ENCODE peak calls at places on chromosome 4, in four cellular contexts. I is stimulated activated CD8-positive, alpha-beta memory T cell treated with anti-CD3 and anti-CD28 coated beads, Interleukin-7, amount 100 ng/mL, for 1 hour; U is T47D; W is caudate nucleus. H is an unnamed sample.

GRCh38 chr4:26248647-26249046 is 72.2 kb upstream of the RBPJ start:
- DNase-seq in I (no peak), U (no peak), W (no peak), H (peak; percentile 87)

GRCh38 chr4:83850435-83850834 is 314.5 kb downstream of the GPAT3 start:
- DNase-seq in I (no peak), U (no peak), W (no peak), H (no peak)

GRCh38 chr4:67875011-67875410 is 8.8 kb downstream of the TMPRSS11D start:
- DNase-seq in I (no peak), U (no peak), W (no peak), H (no peak)

GRCh38 chr4:3041192-3042142 is 32.9 kb downstream of the HTT-AS start:
- DNase-seq in I (no peak), U (no peak), W (no peak), H (peak; percentile 69)

GRCh38 chr4:14977836-14978235 is 24.4 kb upstream of the CPEB2 start:
- DNase-seq in I (no peak), U (no peak), W (no peak), H (peak; percentile 46)

GRCh38 chr4:53313510-53313909 is 52.4 kb downstream of the SCFD2 start:
- DNase-seq in I (no peak), U (peak; percentile 15), W (no peak), H (no peak)

GRCh38 chr4:6327220-6327917 is 57.7 kb downstream of the WFS1 start:
- DNase-seq in I (peak; percentile 53), U (peak; percentile 71), W (peak; percentile 78), H (peak; percentile 69)

GRCh38 chr4:40515398-40516293 is 114.0 kb downstream of the RBM47 start:
- DNase-seq in I (no peak), U (no peak), W (no peak), H (peak; percentile 49)

GRCh38 chr4:16297003-16297402 is 70.7 kb upstream of the TAPT1 start:
- DNase-seq in I (no peak), U (no peak), W (no peak), H (no peak)

GRCh38 chr4:163109967-163110366 is 56.7 kb downstream of the NAF1 start:
- DNase-seq in I (no peak), U (no peak), W (no peak), H (no peak)

GRCh38 chr4:81723044-81723884 is 251.6 kb upstream of the RASGEF1B start:
- DNase-seq in I (no peak), U (no peak), W (no peak), H (no peak)

H was measured in fibroblast of villous mesenchyme.